ENCODE peak calls at places on chromosome 1, in six cellular contexts. K is HEK293T, V is K562, O is HepG2, T is A549, B is GM12878. A is an unnamed sample.

GRCh38 chr1:47852006-47852686 is 145.0 kb downstream of the TRABD2B start:
- DNase-seq in V (no peak), B (no peak), O (no peak), T (no peak), K (no peak), A (no peak)

GRCh38 chr1:177912991-177913390 is 56.9 kb downstream of the SEC16B start:
- DNase-seq in B (no peak), K (no peak), V (no peak), T (no peak), O (peak; percentile 10), A (no peak)

GRCh38 chr1:5915587-5916571 is 76.3 kb downstream of the NPHP4 start:
- DNase-seq in O (peak; percentile 30), T (peak; percentile 25), B (peak; percentile 5), V (peak; percentile 56), K (peak; percentile 42), A (peak; percentile 65)

GRCh38 chr1:224482619-224483018 is 48.0 kb upstream of the WDR26 start:
- DNase-seq in O (no peak), V (no peak), K (no peak), B (no peak), T (no peak), A (no peak)

GRCh38 chr1:221487781-221488520 is 253.9 kb downstream of the DUSP10 start:
- DNase-seq in B (no peak), T (peak; percentile 28), V (no peak), O (no peak), K (no peak), A (peak; percentile 89)

GRCh38 chr1:94759188-94759587 is 61.0 kb upstream of the SLC44A3 start:
- DNase-seq in T (no peak), K (no peak), O (peak; percentile 86), V (no peak), B (no peak), A (no peak)

GRCh38 chr1:151398691-151399065 is 695 bp upstream of the PSMB4 start:
- DNase-seq in O (no peak), B (no peak), K (no peak), T (no peak), V (no peak), A (no peak)

GRCh38 chr1:240029418-240029817 is 62.3 kb upstream of the FMN2 start:
- DNase-seq in V (no peak), T (no peak), B (no peak), O (no peak), K (no peak), A (peak; percentile 62)

GRCh38 chr1:214471458-214471857 is 79.9 kb downstream of the PTPN14 start:
- DNase-seq in K (no peak), B (no peak), O (no peak), V (no peak), T (no peak), A (no peak)

GRCh38 chr1:169109561-169110134 is 3.2 kb downstream of the ATP1B1 start:
- DNase-seq in K (peak; percentile 50), T (peak; percentile 83), V (no peak), B (no peak), O (peak; percentile 97), A (peak; percentile 92)

GRCh38 chr1:10513199-10513598 is 38.4 kb downstream of the PEX14 start:
- DNase-seq in K (no peak), B (no peak), T (no peak), V (no peak), O (no peak), A (no peak)

GRCh38 chr1:150979007-150979722 is 2.9 kb upstream of the ANXA9 start:
- DNase-seq in K (peak; percentile 91), O (peak; percentile 82), T (peak; percentile 93), B (peak; percentile 40), V (peak; percentile 80), A (peak; percentile 85)

GRCh38 chr1:77388655-77389054 is 106.8 kb downstream of the AK5 start:
- DNase-seq in V (no peak), T (no peak), K (no peak), O (no peak), B (no peak), A (peak; percentile 18)

GRCh38 chr1:220485131-220485530 is 42.8 kb upstream of the MARK1 start:
- DNase-seq in K (no peak), V (no peak), B (no peak), O (no peak), T (no peak), A (no peak)

GRCh38 chr1:164558461-164559341 is at the start of gene PBX1:
- DNase-seq in B (peak; percentile 23), O (peak; percentile 64), K (peak; percentile 96), V (peak; percentile 95), T (peak; percentile 93), A (peak; percentile 98)

GRCh38 chr1:95035536-95035935 is 37.2 kb downstream of the ALG14 start:
- DNase-seq in B (no peak), O (no peak), V (no peak), T (no peak), K (no peak), A (peak; percentile 97)

GRCh38 chr1:200590001-200590400 is 30.6 kb downstream of the KIF14 start:
- DNase-seq in B (no peak), O (no peak), T (no peak), V (no peak), K (no peak), A (no peak)

GRCh38 chr1:58848818-58849411 is 65.1 kb upstream of the JUN start:
- DNase-seq in O (peak; percentile 25), K (no peak), T (peak; percentile 72), V (peak; percentile 19), B (no peak), A (peak; percentile 98)

GRCh38 chr1:164576311-164577271 is 17.6 kb downstream of the PBX1 start:
- DNase-seq in O (no peak), T (no peak), V (no peak), B (no peak), K (no peak), A (peak; percentile 88)

GRCh38 chr1:176705585-176705984 is 242.6 kb downstream of the PAPPA2 start:
- DNase-seq in K (no peak), O (no peak), T (no peak), B (no peak), V (no peak), A (no peak)

GRCh38 chr1:61182049-61182448 is 99.7 kb downstream of the NFIA start:
- DNase-seq in V (no peak), B (no peak), O (no peak), T (peak; percentile 5), K (no peak), A (peak; percentile 65)

GRCh38 chr1:68010094-68010493 is 40.3 kb downstream of the DIRAS3 start:
- DNase-seq in V (no peak), T (no peak), O (no peak), B (no peak), K (no peak), A (peak; percentile 47)

GRCh38 chr1:6001992-6002576 is 9.9 kb upstream of the NPHP4 start:
- DNase-seq in O (no peak), B (no peak), K (no peak), T (no peak), V (no peak), A (no peak)

GRCh38 chr1:247857069-247857985 is at the start of gene TRIM58:
- DNase-seq in T (no peak), V (peak; percentile 93), K (peak; percentile 50), B (no peak), O (no peak), A (no peak)

GRCh38 chr1:71049951-71050598 is 2.5 kb upstream of the PTGER3 start:
- DNase-seq in B (peak; percentile 25), K (peak; percentile 74), T (peak; percentile 30), V (peak; percentile 51), O (peak; percentile 64), A (peak; percentile 72)

GRCh38 chr1:55571767-55572166 is 356.6 kb upstream of the USP24 start:
- DNase-seq in B (no peak), K (no peak), T (no peak), O (no peak), V (no peak), A (peak; percentile 17)

GRCh38 chr1:246513619-246514343 is 6.7 kb upstream of the SMYD3 start:
- DNase-seq in V (no peak), K (no peak), B (no peak), O (no peak), T (no peak), A (no peak)
- TF ChIP-seq BHLHE40 in V (no peak), K (no peak), B (no peak), O (no peak), T (no peak), A (no peak)

GRCh38 chr1:14997646-14998276 is 155.8 kb upstream of the TMEM51 start:
- DNase-seq in K (no peak), V (no peak), T (no peak), O (no peak), B (no peak), A (peak; percentile 41)

GRCh38 chr1:14994841-14995437 is 158.6 kb upstream of the TMEM51 start:
- DNase-seq in O (no peak), K (no peak), V (no peak), B (no peak), T (no peak), A (no peak)

GRCh38 chr1:14994148-14994547 is 159.4 kb upstream of the TMEM51 start:
- DNase-seq in V (no peak), T (no peak), B (no peak), K (no peak), O (no peak), A (no peak)

GRCh38 chr1:14993414-14993813 is 160.1 kb upstream of the TMEM51 start:
- DNase-seq in V (no peak), T (no peak), K (no peak), O (no peak), B (no peak), A (no peak)

GRCh38 chr1:14996133-14997050 is 157.2 kb upstream of the TMEM51 start:
- DNase-seq in V (peak; percentile 73), B (no peak), K (no peak), T (peak; percentile 6), O (peak; percentile 74), A (peak; percentile 84)
- TF ChIP-seq BHLHE40 in V (no peak), B (no peak), K (no peak), T (no peak), O (no peak), A (no peak)

GRCh38 chr1:54135436-54136120 is 17.2 kb downstream of the CDCP2 start:
- DNase-seq in B (no peak), K (no peak), T (no peak), V (no peak), O (peak; percentile 38), A (peak; percentile 61)
- TF ChIP-seq BHLHE40 in B (no peak), K (no peak), T (no peak), V (no peak), O (no peak), A (no peak)

DNA sequence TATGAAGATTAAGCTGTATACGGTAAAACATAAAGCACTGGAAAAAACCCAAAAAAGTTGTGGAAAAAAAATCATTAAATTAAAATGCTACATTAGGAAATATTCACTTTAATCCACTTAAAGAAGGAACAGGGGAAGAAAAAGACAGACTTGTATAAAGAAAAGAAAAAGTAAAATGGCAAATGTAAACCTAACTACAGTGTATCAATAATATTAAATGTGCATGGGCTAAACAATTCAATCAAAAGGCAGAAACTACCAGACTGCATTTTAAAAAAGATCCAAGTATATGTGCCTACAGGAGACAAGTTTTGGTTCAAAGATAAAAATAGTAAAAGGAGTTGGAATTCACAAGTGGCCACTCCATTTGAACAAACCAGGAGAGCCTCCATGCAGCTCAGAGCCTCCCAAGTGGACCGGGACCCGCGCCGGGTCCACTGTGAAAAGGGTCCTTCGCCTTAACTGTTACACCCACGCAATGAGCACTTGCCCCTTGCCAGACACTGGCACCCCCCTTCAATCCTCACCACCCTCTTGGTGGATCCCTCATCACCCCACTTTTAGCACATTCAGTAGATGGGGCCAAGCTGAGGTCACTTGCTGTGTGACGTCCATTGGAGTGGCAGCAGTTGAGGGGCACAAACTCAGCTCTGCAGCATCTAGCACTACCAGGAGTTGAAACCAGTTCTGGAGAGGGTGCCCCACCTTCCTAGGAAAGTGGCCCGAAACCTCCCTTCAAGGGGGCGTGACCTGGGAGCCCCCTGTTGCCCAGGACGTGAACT is 887 bp downstream of the C1orf174 start:
- DNase-seq in T (peak; percentile 43), B (no peak), O (peak; percentile 43), V (no peak), K (no peak), A (no peak)
- TF ChIP-seq BHLHE40 in T (no peak), B (no peak), O (no peak), V (no peak), K (no peak), A (no peak)